ENCODE peak calls at places on chromosomes 11 and 22, in ten cellular contexts. C is NB4, L is A549, Y is stomach, I is prostate gland, Z is gastrocnemius medialis, R is vagina, Q is transverse colon, G is esophagus squamous epithelium, O is tibial nerve. K is an unnamed sample.

GRCh38 chr22:37454857-37455686 is 27.8 kb upstream of the ELFN2 start:
- DNase-seq in C (peak; percentile 55), L (peak; percentile 83), Y (peak; percentile 45), I (no peak), Z (no peak), R (no peak), Q (no peak), G (no peak), O (no peak), K (no peak)

GRCh38 chr11:27700351-27701261 is at the start of gene BDNF:
- DNase-seq in C (no peak), L (peak; percentile 67), Y (no peak), I (no peak), Z (no peak), R (no peak), Q (peak; percentile 9), G (no peak), O (no peak), K (no peak)

GRCh38 chr11:334264-335033 is 13.8 kb upstream of the IFITM3 start:
- DNase-seq in C (peak; percentile 84), L (no peak), Y (no peak), I (no peak), Z (peak; percentile 46), R (no peak), Q (no peak), G (no peak), O (no peak), K (no peak)

GRCh38 chr11:115924744-115925567 is 420.7 kb upstream of the CADM1 start:
- DNase-seq in C (no peak), L (no peak), Y (no peak), I (no peak), Z (no peak), R (no peak), Q (no peak), G (no peak), O (no peak), K (no peak)

GRCh38 chr22:43090130-43090789 is 1.1 kb upstream of the TTLL1 start:
- DNase-seq in C (peak; percentile 88), L (peak; percentile 93), Y (peak; percentile 49), I (peak; percentile 58), Z (peak; percentile 33), R (no peak), Q (peak; percentile 47), G (no peak), O (peak; percentile 50), K (peak; percentile 91)

GRCh38 chr11:93952082-93952780 is 68.9 kb upstream of the HEPHL1 start:
- DNase-seq in C (no peak), L (no peak), Y (no peak), I (no peak), Z (no peak), R (no peak), Q (no peak), G (no peak), O (no peak), K (no peak)

GRCh38 chr11:115701284-115701875 is 197.2 kb upstream of the CADM1 start:
- DNase-seq in C (no peak), L (no peak), Y (no peak), I (no peak), Z (no peak), R (no peak), Q (no peak), G (no peak), O (no peak), K (no peak)

GRCh38 chr11:64249563-64250405 is 1.5 kb upstream of the PLCB3 start:
- DNase-seq in C (no peak), L (no peak), Y (no peak), I (no peak), Z (no peak), R (no peak), Q (no peak), G (no peak), O (no peak), K (no peak)

GRCh38 chr11:72633068-72633467 is 41.2 kb downstream of the PDE2A start:
- DNase-seq in C (no peak), L (no peak), Y (no peak), I (no peak), Z (no peak), R (no peak), Q (no peak), G (no peak), O (no peak), K (no peak)

GRCh38 chr11:72634472-72635095 is 39.6 kb downstream of the PDE2A start:
- DNase-seq in C (no peak), L (no peak), Y (no peak), I (no peak), Z (no peak), R (no peak), Q (no peak), G (no peak), O (no peak), K (no peak)

GRCh38 chr11:72630104-72630852 is 43.9 kb downstream of the PDE2A start:
- DNase-seq in C (no peak), L (no peak), Y (no peak), I (no peak), Z (no peak), R (no peak), Q (no peak), G (no peak), O (no peak), K (no peak)

GRCh38 chr11:72634016-72634415 is 40.2 kb downstream of the PDE2A start:
- DNase-seq in C (no peak), L (no peak), Y (no peak), I (no peak), Z (no peak), R (no peak), Q (no peak), G (no peak), O (no peak), K (no peak)

DNA sequence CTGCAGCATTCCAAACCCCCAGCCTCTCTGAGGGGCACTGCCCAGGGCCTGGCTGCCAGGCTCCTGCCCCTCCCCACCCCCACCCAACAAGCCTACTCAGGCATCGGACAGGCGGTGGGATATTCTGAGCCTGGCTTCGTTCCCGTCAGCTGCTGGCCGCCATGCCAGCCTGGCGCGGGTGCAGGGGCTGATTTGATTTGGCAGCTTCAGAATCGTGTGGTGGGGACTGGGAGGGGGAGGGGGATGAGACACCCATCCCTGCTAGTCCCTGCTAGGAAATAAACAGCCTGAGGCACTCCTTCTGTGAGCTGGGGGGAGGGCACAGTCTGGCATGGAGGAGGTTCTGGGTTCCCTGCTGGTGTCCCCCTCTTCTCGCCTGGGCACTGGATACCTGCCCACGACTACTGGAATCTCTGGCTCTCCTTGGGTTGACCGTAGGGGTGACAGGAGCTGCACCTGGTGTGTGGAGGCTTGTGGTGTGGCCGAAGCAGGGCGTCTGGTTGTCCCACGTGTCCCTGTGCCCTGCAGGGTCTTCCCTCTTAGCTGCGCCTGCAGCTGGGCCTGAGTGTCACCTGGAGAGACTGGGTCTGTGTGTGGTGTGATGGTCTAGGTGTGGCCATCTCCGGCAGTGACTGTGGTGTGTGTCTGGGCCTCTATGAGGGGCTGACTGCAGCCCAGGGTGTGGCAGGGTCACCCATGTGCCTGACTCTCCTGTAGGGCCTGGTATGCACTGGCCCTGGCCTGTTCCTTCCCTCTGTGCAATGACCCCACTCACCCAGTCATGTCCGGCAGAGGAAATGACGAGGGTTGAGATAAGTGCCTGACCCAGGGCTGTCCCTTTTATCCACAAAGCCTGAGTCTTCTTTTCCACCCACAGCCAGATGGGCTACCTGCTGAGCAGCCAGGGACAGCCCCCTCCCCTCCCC is 42.2 kb downstream of the PDE2A start:
- DNase-seq in C (no peak), L (no peak), Y (no peak), I (no peak), Z (peak; percentile 49), R (no peak), Q (no peak), G (no peak), O (no peak), K (peak; percentile 34)
- TF ChIP-seq POLR2A in C (no peak), L (no peak), Y (no peak), I (no peak), Z (no peak), R (no peak), Q (no peak), G (no peak), O (no peak), K (no peak)

DNA sequence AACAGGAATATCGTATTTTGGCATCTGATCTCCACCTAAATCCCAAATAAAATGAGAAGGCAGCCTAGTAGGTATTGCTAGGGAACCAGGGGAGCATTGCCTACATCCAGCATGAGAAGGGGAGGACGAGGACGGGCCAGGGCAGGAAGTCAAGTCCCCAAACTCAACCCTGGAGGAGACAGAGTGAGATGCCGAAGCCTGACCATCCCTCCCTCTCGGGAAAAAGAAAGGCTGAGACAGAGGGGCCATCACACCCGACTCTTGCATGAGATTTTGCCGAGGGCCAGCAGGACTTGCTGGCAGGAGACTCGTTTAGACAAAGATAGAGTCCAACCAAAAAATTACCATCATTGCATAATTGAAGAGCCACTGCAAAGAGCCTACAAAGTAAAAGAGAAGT is 50.2 kb upstream of the SPATA19 start:
- DNase-seq in C (no peak), L (no peak), Y (peak; percentile 11), I (no peak), Z (no peak), R (no peak), Q (no peak), G (no peak), O (no peak), K (peak; percentile 26)
- TF ChIP-seq CTCF in C (no peak), L (no peak), Y (no peak), I (no peak), Z (no peak), R (no peak), Q (no peak), G (no peak), O (no peak), K (no peak)

GRCh38 chr11:124864176-124864891 is 898 bp upstream of the ROBO3 start:
- DNase-seq in C (no peak), L (no peak), Y (no peak), I (no peak), Z (no peak), R (no peak), Q (no peak), G (no peak), O (no peak), K (peak; percentile 54)

GRCh38 chr11:124864892-124865180 is 396 bp upstream of the ROBO3 start:
- DNase-seq in C (no peak), L (no peak), Y (no peak), I (no peak), Z (no peak), R (no peak), Q (no peak), G (no peak), O (no peak), K (no peak)

GRCh38 chr11:124865181-124865901 is at the start of gene ROBO3:
- DNase-seq in C (no peak), L (no peak), Y (no peak), I (no peak), Z (no peak), R (no peak), Q (no peak), G (no peak), O (no peak), K (no peak)

GRCh38 chr11:124867700-124868099 is 2.5 kb downstream of the ROBO3 start:
- DNase-seq in C (peak; percentile 35), L (peak; percentile 40), Y (no peak), I (no peak), Z (no peak), R (no peak), Q (no peak), G (no peak), O (no peak), K (peak; percentile 78)

GRCh38 chr11:124865902-124866851 is 945 bp downstream of the ROBO3 start:
- DNase-seq in C (no peak), L (no peak), Y (peak; percentile 59), I (no peak), Z (no peak), R (no peak), Q (peak; percentile 31), G (no peak), O (no peak), K (no peak)
- H3K4me3 ChIP-seq in C (no peak overlapping the region), L (peak overlapping the region; percentile 40), Y (peak overlapping the region; percentile 36), I (no peak overlapping the region), Z (peak overlapping the region; percentile 39), R (peak overlapping the region; percentile 29), Q (no peak overlapping the region), G (peak overlapping the region; percentile 18), O (no peak overlapping the region), K (no peak overlapping the region)

GRCh38 chr11:101914737-101915426 is at the start of gene CEP126:
- DNase-seq in C (peak; percentile 65), L (peak; percentile 94), Y (peak; percentile 93), I (peak; percentile 89), Z (peak; percentile 87), R (no peak), Q (peak; percentile 95), G (peak; percentile 68), O (peak; percentile 96), K (peak; percentile 94)
- TF ChIP-seq POLR2A in C (no peak), L (peak; percentile 25), Y (no peak), I (peak; percentile 28), Z (peak; percentile 25), R (no peak), Q (peak; percentile 50), G (no peak), O (peak; percentile 10), K (no peak)